ENCODE peak calls at places on chromosomes 6 and 20, in four cellular contexts. P is pancreas, O is NT2/D1, X is mucosa of descending colon. C is an unnamed sample.
A peak's percentile ranks its signal among the peaks of the same experiment; 100 is the strongest.

GRCh38 chr6:88008821-88009220 is 38.8 kb upstream of the SPACA1 start:
- DNase-seq in O (no peak), X (no peak), P (no peak), C (no peak)

GRCh38 chr6:114267897-114268296 is 74.9 kb downstream of the HS3ST5 start:
- DNase-seq in O (no peak), X (no peak), P (no peak), C (no peak)

GRCh38 chr6:84651583-84651982 is 112.8 kb downstream of the TBX18 start:
- DNase-seq in P (no peak), O (no peak), X (no peak), C (no peak)

GRCh38 chr20:2151805-2152727 is 50.4 kb downstream of the STK35 start:
- DNase-seq in O (no peak), P (no peak), X (no peak), C (peak; percentile 75)

GRCh38 chr6:142680308-142680707 is 264.7 kb downstream of the HIVEP2 start:
- DNase-seq in X (no peak), O (no peak), P (no peak), C (peak; percentile 41)

GRCh38 chr6:105483492-105483891 is 80.6 kb upstream of the PREP start:
- DNase-seq in O (no peak), P (no peak), X (no peak), C (no peak)

GRCh38 chr20:20321134-20321533 is 46.8 kb upstream of the INSM1 start:
- DNase-seq in O (no peak), P (no peak), X (no peak), C (no peak)

GRCh38 chr6:152552616-152553209 is 84.4 kb downstream of the SYNE1 start:
- DNase-seq in P (peak; percentile 39), X (peak; percentile 46), O (peak; percentile 66), C (peak; percentile 86)

GRCh38 chr6:56790424-56790823 is 147.7 kb upstream of the DST start:
- DNase-seq in O (no peak), P (no peak), X (no peak), C (no peak)

GRCh38 chr20:51221791-51222408 is 199.0 kb upstream of the KCNG1 start:
- DNase-seq in P (no peak), O (no peak), X (peak; percentile 65), C (no peak)

GRCh38 chr6:148273962-148274752 is 68.5 kb upstream of the SASH1 start:
- DNase-seq in X (no peak), P (no peak), O (no peak), C (no peak)

GRCh38 chr20:38735172-38735571 is 10.9 kb downstream of the SLC32A1 start:
- DNase-seq in P (no peak), X (no peak), O (no peak), C (no peak)

GRCh38 chr6:6728169-6728941 is 139.8 kb downstream of the LY86 start:
- DNase-seq in O (no peak), X (no peak), P (no peak), C (no peak)

GRCh38 chr6:46972521-46972920 is 50.8 kb upstream of the ADGRF5 start:
- DNase-seq in O (no peak), X (no peak), P (no peak), C (no peak)

GRCh38 chr6:121443953-121444590 is 8.6 kb downstream of the GJA1 start:
- DNase-seq in O (no peak), P (no peak), X (no peak), C (no peak)

GRCh38 chr20:10987651-10988383 is 314.0 kb upstream of the JAG1 start:
- DNase-seq in X (no peak), O (no peak), P (no peak), C (no peak)

DNA sequence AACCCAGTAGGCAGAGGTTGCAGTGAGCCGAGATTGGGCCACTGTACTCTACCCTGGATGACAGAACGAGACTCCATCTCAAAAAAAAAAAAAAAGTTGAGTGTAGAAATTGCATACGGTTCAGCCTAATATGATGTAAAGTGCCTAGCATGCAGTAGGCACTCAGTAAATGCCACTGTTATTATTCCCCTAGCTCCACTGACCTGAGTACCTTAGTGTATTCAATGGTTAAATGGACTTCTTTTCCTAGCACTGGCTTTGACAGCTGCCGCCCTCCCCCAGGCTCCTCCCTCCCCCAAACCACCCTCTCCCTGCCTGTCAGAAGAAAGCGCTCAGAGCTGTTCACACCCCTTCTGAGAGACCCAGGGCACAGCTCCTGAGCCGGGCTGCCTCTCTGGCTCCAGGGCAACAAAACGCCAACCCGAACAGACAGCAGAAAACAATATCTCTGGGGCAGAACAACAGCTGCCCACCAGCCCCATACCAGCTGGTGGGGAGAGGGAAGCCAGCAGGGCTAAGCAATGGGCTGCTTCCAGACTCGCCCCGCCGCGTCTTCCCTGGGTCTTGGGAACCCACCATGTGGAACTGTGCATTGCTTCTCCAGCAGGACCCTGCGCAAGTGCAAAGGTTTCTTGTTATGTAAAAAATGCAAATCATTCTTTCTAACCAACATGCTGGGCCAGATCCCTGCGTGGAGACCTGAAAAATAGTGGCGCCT is 4.5 kb downstream of the CPNE5 start:
- DNase-seq in O (no peak), X (no peak), P (no peak), C (no peak)
- H3K9me3 ChIP-seq in O (no peaks in the 10 kb centered on the region), X (no peaks in the 10 kb centered on the region), P (no peaks in the 10 kb centered on the region), C (no peaks in the 10 kb centered on the region)

DNA sequence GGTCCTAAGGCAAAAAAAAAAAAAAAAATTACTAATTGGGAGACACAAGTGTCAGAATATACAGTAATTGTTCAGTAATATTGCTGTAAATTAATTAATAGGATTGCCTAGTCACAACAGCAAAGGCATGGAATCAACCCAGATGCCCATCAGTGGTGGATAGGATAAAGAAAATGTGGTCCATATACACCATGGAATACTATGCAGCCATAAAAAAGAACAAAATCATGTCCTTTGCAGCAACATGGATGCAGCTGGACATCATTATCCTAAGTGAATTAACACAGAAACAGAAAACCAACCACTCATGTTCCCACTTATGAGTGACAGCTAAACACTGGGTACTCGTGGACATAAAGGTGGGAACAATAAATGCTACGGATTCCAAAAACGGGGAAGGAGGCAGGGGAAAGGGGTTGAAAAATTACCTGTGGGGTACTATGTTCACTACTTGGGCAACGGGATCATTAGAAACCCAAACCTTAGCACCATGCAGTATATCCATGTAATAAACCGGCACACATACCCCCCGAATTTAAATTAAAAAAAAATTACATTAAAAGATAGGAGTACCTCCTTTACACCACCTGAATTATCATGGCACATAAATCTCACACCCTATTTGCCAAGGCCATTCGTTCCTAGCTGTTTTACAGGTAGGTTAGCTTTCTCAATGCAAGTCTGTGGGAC is 689 bp upstream of the PFDN4 start:
- DNase-seq in P (no peak), X (no peak), O (no peak), C (no peak)
- H3K4me3 ChIP-seq in P (no peak overlapping the region), X (no peak overlapping the region), O (peak overlapping the region; percentile 98), C (peak overlapping the region; percentile 90)

DNA sequence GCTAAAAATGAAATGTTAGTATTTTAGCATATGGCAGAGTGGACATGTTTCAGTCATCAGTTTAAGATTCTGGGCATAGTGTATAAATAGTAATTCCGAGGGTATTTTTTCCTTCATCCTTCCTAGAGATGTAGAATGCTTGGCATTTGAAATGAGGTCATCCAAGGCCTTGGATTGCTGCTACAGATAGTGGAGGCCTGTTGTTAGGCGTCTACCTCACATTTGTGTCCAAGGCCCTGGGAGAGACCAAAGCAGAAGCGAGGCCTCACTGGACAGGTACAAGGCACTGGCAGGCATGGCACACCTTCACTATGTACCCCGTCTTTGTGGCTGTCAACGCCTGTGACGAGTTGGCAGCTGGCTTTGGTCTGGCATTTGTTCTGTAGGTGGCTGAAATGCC is 58.0 kb downstream of the DTD1 start:
- DNase-seq in X (no peak), O (no peak), P (no peak), C (no peak)
- H3K9me3 ChIP-seq in X (no peaks in the 10 kb centered on the region), O (no peaks in the 10 kb centered on the region), P (no peaks in the 10 kb centered on the region), C (no peaks in the 10 kb centered on the region)

GRCh38 chr6:37867756-37868446 is 48.4 kb downstream of the ZFAND3 start:
- DNase-seq in X (no peak), P (no peak), O (no peak), C (no peak)
- H3K4me3 ChIP-seq in X (no peak overlapping the region), P (no peak overlapping the region), O (no peak overlapping the region), C (no peak overlapping the region)

GRCh38 chr6:123640567-123641187 is 3.9 kb upstream of the TRDN start:
- DNase-seq in X (no peak), O (no peak), P (no peak), C (no peak)
- H3K9me3 ChIP-seq in X (no peaks in the 10 kb centered on the region), O (no peaks in the 10 kb centered on the region), P (no peaks in the 10 kb centered on the region), C (no peaks in the 10 kb centered on the region)

GRCh38 chr6:3221579-3221978 is 5.9 kb downstream of the TUBB2B start:
- DNase-seq in P (no peak), X (no peak), O (no peak), C (no peak)
- H3K4me3 ChIP-seq in P (no peak overlapping the region), X (no peak overlapping the region), O (no peak overlapping the region), C (no peak overlapping the region)

GRCh38 chr6:122576888-122577287 is 33.3 kb upstream of the PKIB start:
- DNase-seq in P (no peak), X (no peak), O (no peak), C (no peak)
- H3K9me3 ChIP-seq in P (no peaks in the 10 kb centered on the region), X (peaks cover 2% of the 10 kb centered on the region), O (peaks cover 8% of the 10 kb centered on the region), C (no peaks in the 10 kb centered on the region)